ENCODE peak calls at places on chromosomes 5 and 9, in ten cellular contexts. H is stimulated activated CD8-positive, alpha-beta memory T cell treated with anti-CD3 and anti-CD28 coated beads, Interleukin-15, amount 100 ng/mL, for 24 hours; X is MV-4-11; O is erythroblast; B is ecto neural progenitor cell; S is stimulated activated CD4-positive, alpha-beta T cell treated with anti-CD3 and anti-CD28 coated beads, Interleukin-1b, Interleukin-23, amount 100 ng/mL, for 4 hours; J is sciatic nerve; V is AML-193; Q is stomach; D is EL. M is an unnamed sample.

GRCh38 chr5:145778144-145778900 is 56.8 kb downstream of the PRELID2 start:
- DNase-seq in D (peak; percentile 5), X (no peak), S (no peak), J (no peak), O (peak; percentile 23), Q (no peak), B (no peak), H (no peak), V (no peak), M (no peak)

GRCh38 chr9:129108083-129108804 is 2.3 kb downstream of the CRAT start:
- DNase-seq in B (no peak), H (no peak), D (no peak), S (no peak), X (no peak), Q (no peak), V (no peak), O (no peak), J (no peak), M (no peak)

GRCh38 chr5:141511771-141512325 is 23.0 kb downstream of the PCDHGC5 start:
- DNase-seq in S (no peak), X (no peak), B (no peak), V (no peak), D (no peak), Q (no peak), J (no peak), H (no peak), O (no peak), M (no peak)

GRCh38 chr5:93404246-93404645 is 176.8 kb downstream of the NR2F1-AS1 start:
- DNase-seq in V (no peak), J (no peak), S (no peak), H (no peak), O (no peak), D (no peak), Q (no peak), X (no peak), B (no peak), M (no peak)

GRCh38 chr5:187617-188451 is 3.5 kb upstream of the LRRC14B start:
- DNase-seq in Q (no peak), H (no peak), X (peak; percentile 3), J (peak; percentile 56), O (no peak), D (no peak), B (no peak), V (no peak), S (no peak), M (no peak)

GRCh38 chr5:133117166-133117929 is 65.5 kb downstream of the HSPA4 start:
- DNase-seq in X (no peak), D (no peak), J (no peak), V (no peak), Q (no peak), H (no peak), B (peak; percentile 28), S (no peak), O (no peak), M (no peak)

GRCh38 chr5:34487202-34487879 is 168.8 kb upstream of the RAI14 start:
- DNase-seq in X (peak; percentile 16), V (no peak), D (peak; percentile 88), Q (peak; percentile 64), J (no peak), O (no peak), H (no peak), S (no peak), B (no peak), M (peak; percentile 86)

GRCh38 chr5:17928571-17928970 is 294.3 kb downstream of the TAF11L14 start:
- DNase-seq in X (peak; percentile 77), O (no peak), H (no peak), B (no peak), J (peak; percentile 60), Q (no peak), D (no peak), V (no peak), S (no peak), M (no peak)

GRCh38 chr5:89338935-89339334 is 456.0 kb upstream of the MEF2C start:
- DNase-seq in X (no peak), H (no peak), B (no peak), V (no peak), S (no peak), J (no peak), Q (no peak), D (peak; percentile 61), O (no peak), M (no peak)

GRCh38 chr9:135287627-135288026 is 192.0 kb upstream of the PPP1R26 start:
- DNase-seq in X (no peak), D (no peak), J (no peak), S (no peak), Q (no peak), B (no peak), O (no peak), V (no peak), H (no peak), M (no peak)

GRCh38 chr9:89870207-89870606 is 265.4 kb downstream of the GADD45G start:
- DNase-seq in S (no peak), O (no peak), D (no peak), V (no peak), B (no peak), X (no peak), Q (peak; percentile 7), H (no peak), J (no peak), M (no peak)

GRCh38 chr5:135242021-135242480 is 157.0 kb downstream of the MACROH2A1 start:
- DNase-seq in H (no peak), X (no peak), B (peak; percentile 32), D (peak; percentile 95), S (no peak), Q (peak; percentile 5), J (no peak), O (no peak), V (no peak), M (peak; percentile 48)

GRCh38 chr5:53123702-53124101 is 14.1 kb upstream of the MOCS2 start:
- DNase-seq in V (peak; percentile 10), S (no peak), D (peak; percentile 25), J (no peak), X (peak; percentile 31), B (no peak), O (no peak), H (no peak), Q (no peak), M (no peak)

GRCh38 chr5:34826347-34826746 is 12.6 kb upstream of the TTC23L start:
- DNase-seq in H (no peak), X (no peak), D (no peak), J (no peak), S (no peak), B (no peak), O (no peak), Q (no peak), V (no peak), M (no peak)

GRCh38 chr5:24621809-24622208 is 23.0 kb downstream of the CDH10 start:
- DNase-seq in D (no peak), O (no peak), Q (no peak), B (no peak), H (no peak), S (no peak), V (no peak), X (peak; percentile 83), J (no peak), M (no peak)

GRCh38 chr9:128469070-128469469 is 13.3 kb downstream of the ODF2 start:
- DNase-seq in Q (no peak), H (no peak), D (no peak), B (no peak), O (peak; percentile 18), J (no peak), S (no peak), X (no peak), V (no peak), M (no peak)

GRCh38 chr5:150000990-150001659 is 586 bp downstream of the HMGXB3 start:
- DNase-seq in D (peak; percentile 47), V (no peak), S (peak; percentile 5), X (peak; percentile 30), J (peak; percentile 74), Q (peak; percentile 50), O (peak; percentile 71), B (no peak), H (no peak), M (peak; percentile 78)

GRCh38 chr9:96522371-96522770 is 72.4 kb downstream of the HABP4 start:
- DNase-seq in J (no peak), O (no peak), H (no peak), X (peak; percentile 50), B (no peak), S (no peak), D (no peak), V (peak; percentile 15), Q (no peak), M (no peak)

GRCh38 chr5:16179936-16180788 is 571 bp upstream of the MARCHF11 start:
- DNase-seq in B (peak; percentile 51), J (no peak), H (no peak), Q (no peak), X (no peak), S (no peak), O (no peak), V (no peak), D (no peak), M (no peak)

GRCh38 chr5:54254482-54255198 is 55.7 kb downstream of the ARL15 start:
- DNase-seq in X (no peak), O (peak; percentile 2), J (no peak), D (no peak), Q (no peak), H (no peak), V (peak; percentile 8), S (no peak), B (no peak), M (no peak)

GRCh38 chr5:54066433-54066832 is 243.9 kb downstream of the ARL15 start:
- DNase-seq in D (no peak), H (no peak), Q (no peak), O (no peak), X (no peak), B (no peak), J (no peak), S (no peak), V (no peak), M (no peak)

GRCh38 chr5:159759791-159760300 is 156.4 kb upstream of the ADRA1B start:
- DNase-seq in X (no peak), J (no peak), V (no peak), B (no peak), D (peak; percentile 45), Q (no peak), S (no peak), O (no peak), H (no peak), M (no peak)

GRCh38 chr5:116671211-116671736 is 96.7 kb upstream of the SEMA6A start:
- DNase-seq in B (no peak), V (no peak), J (no peak), S (no peak), D (no peak), Q (no peak), O (no peak), X (peak; percentile 63), H (no peak), M (no peak)

GRCh38 chr5:179166886-179167841 is 107.0 kb downstream of the ZNF354C start:
- DNase-seq in J (peak; percentile 70), V (no peak), H (peak; percentile 59), D (peak; percentile 53), Q (peak; percentile 39), B (peak; percentile 79), X (no peak), O (peak; percentile 47), S (peak; percentile 70), M (peak; percentile 93)

GRCh38 chr5:98458004-98458403 is 315.5 kb upstream of the RGMB start:
- DNase-seq in H (no peak), X (no peak), B (no peak), O (no peak), Q (no peak), J (no peak), S (no peak), D (peak; percentile 90), V (no peak), M (peak; percentile 10)

GRCh38 chr5:78779771-78780616 is 131.4 kb upstream of the LHFPL2 start:
- DNase-seq in D (peak; percentile 85), S (no peak), X (no peak), O (no peak), J (no peak), B (no peak), V (no peak), Q (no peak), H (no peak), M (peak; percentile 52)

GRCh38 chr9:92774274-92774673 is 9.6 kb upstream of the BICD2 start:
- DNase-seq in V (no peak), D (peak; percentile 85), B (no peak), J (no peak), H (no peak), O (no peak), X (no peak), S (no peak), Q (no peak), M (peak; percentile 84)

GRCh38 chr5:174576042-174576441 is 148.3 kb upstream of the MSX2 start:
- DNase-seq in O (no peak), B (no peak), X (no peak), J (no peak), D (no peak), H (no peak), V (no peak), Q (no peak), S (no peak), M (no peak)